ENCODE peak calls at places on chromosomes 6 and 20, in nine cellular contexts. W, U, M, Z, K, N, B, V and D are unnamed samples.

GRCh38 chr6:30556714-30556963 is 350 bp upstream of the GNL1 start:
- DNase-seq in W (peak; percentile 98), U (peak; percentile 81), M (no peak), Z (peak; percentile 96), K (peak; percentile 88), N (no peak), B (peak; percentile 95), V (peak; percentile 94), D (peak; percentile 87)

GRCh38 chr6:71139249-71139648 is 149.4 kb upstream of the OGFRL1 start:
- DNase-seq in W (no peak), U (no peak), M (no peak), Z (no peak), K (peak; percentile 73), N (no peak), B (no peak), V (no peak), D (no peak)

GRCh38 chr20:1809121-1809520 is 86.1 kb upstream of the SIRPA start:
- DNase-seq in W (no peak), U (no peak), M (peak; percentile 28), Z (no peak), K (peak; percentile 96), N (peak; percentile 53), B (no peak), V (no peak), D (no peak)

GRCh38 chr20:61609461-61609860 is 357.4 kb downstream of the CDH4 start:
- DNase-seq in W (no peak), U (no peak), M (no peak), Z (no peak), K (no peak), N (no peak), B (no peak), V (no peak), D (peak; percentile 53)

GRCh38 chr6:142014515-142014914 is 118.2 kb upstream of the GJE1 start:
- DNase-seq in W (no peak), U (no peak), M (peak; percentile 79), Z (no peak), K (peak; percentile 78), N (peak; percentile 87), B (no peak), V (no peak), D (no peak)

GRCh38 chr6:84836366-84836765 is 72.0 kb upstream of the TBX18 start:
- DNase-seq in W (no peak), U (no peak), M (no peak), Z (no peak), K (peak; percentile 96), N (no peak), B (no peak), V (no peak), D (no peak)

GRCh38 chr6:112773217-112773616 is 426.1 kb downstream of the RFPL4B start:
- DNase-seq in W (no peak), U (no peak), M (no peak), Z (no peak), K (no peak), N (no peak), B (no peak), V (no peak), D (no peak)

GRCh38 chr6:14728396-14729024 is 517.4 kb upstream of the JARID2 start:
- DNase-seq in W (no peak), U (no peak), M (no peak), Z (peak; percentile 81), K (peak; percentile 29), N (no peak), B (peak; percentile 85), V (peak; percentile 36), D (no peak)

GRCh38 chr6:37174196-37174514 is 4.2 kb downstream of the PIM1 start:
- DNase-seq in W (peak; percentile 11), U (no peak), M (no peak), Z (no peak), K (no peak), N (no peak), B (no peak), V (no peak), D (no peak)
- H3K4me3 ChIP-seq in W (peak overlapping the region; percentile 38), U (no peak overlapping the region), M (no peak overlapping the region), Z (peak overlapping the region; percentile 98), K (no peak overlapping the region), N (no peak overlapping the region), B (no peak overlapping the region), V (no peak overlapping the region), D (no peak overlapping the region)

GRCh38 chr6:117605169-117605826 is 3.0 kb upstream of the GOPC start:
- DNase-seq in W (peak; percentile 75), U (no peak), M (peak; percentile 78), Z (no peak), K (peak; percentile 54), N (peak; percentile 19), B (no peak), V (no peak), D (peak; percentile 51)

GRCh38 chr6:117602899-117603588 is 733 bp upstream of the GOPC start:
- DNase-seq in W (peak; percentile 3), U (no peak), M (no peak), Z (no peak), K (no peak), N (no peak), B (no peak), V (no peak), D (no peak)

GRCh38 chr6:117601811-117602150 is 530 bp downstream of the GOPC start:
- DNase-seq in W (peak; percentile 13), U (no peak), M (no peak), Z (no peak), K (peak; percentile 27), N (no peak), B (no peak), V (no peak), D (no peak)

GRCh38 chr6:117600008-117600743 is 2.1 kb downstream of the GOPC start:
- DNase-seq in W (no peak), U (no peak), M (peak; percentile 11), Z (no peak), K (no peak), N (no peak), B (no peak), V (no peak), D (no peak)

DNA sequence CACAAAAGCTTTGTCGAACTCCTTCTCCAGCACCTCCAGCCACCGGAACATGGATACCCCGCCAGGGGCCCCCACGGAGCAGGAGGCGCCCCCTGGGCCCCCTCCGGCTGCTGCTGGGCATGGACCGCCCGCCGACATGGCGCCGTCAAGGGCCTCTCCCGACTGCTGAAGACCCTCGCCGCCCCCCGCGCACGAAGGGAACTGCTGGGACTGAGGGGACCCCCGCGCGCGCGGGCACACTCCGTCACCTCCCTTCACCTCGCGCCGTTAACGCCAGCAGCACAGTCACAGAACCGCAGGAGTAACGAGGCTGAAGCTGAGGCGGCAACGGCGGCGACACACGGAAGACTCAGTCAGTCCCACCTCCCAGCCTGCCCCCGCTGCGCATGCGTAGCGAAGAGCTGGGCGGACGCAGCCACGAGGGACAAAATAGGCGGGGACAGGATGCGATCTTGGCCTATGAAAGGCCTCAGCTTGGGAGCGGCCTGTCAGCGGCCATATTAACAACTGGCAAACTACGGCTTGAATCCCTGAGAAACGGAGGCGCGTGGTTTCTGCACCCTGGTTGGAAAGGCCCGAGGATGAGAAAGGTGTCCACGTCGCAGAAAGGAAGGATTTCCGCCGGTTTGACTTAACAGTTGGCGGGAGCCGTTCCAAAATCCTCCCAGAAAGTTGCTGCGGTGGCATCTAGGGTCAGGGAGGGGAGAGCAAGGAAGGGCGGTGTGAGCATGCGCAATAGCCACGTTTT is at the start of gene GOPC:
- DNase-seq in W (peak; percentile 97), U (peak; percentile 95), M (peak; percentile 99), Z (peak; percentile 98), K (peak; percentile 98), N (peak; percentile 93), B (peak; percentile 98), V (peak; percentile 96), D (peak; percentile 96)
- TF ChIP-seq CTCF in W (peak; percentile 9), U (no peak), M (no peak), Z (no peak), K (no peak), N (peak; percentile 31), B (no peak), V (no peak), D (no peak)

GRCh38 chr20:63100926-63101699 is 94.3 kb upstream of the BHLHE23 start:
- DNase-seq in W (no peak), U (peak; percentile 8), M (no peak), Z (peak; percentile 52), K (no peak), N (no peak), B (peak; percentile 56), V (no peak), D (no peak)

GRCh38 chr20:63102720-63103375 is 96.1 kb upstream of the BHLHE23 start:
- DNase-seq in W (peak; percentile 76), U (peak; percentile 39), M (no peak), Z (peak; percentile 86), K (no peak), N (no peak), B (peak; percentile 81), V (no peak), D (peak; percentile 14)

GRCh38 chr20:63103402-63104311 is 96.9 kb upstream of the BHLHE23 start:
- DNase-seq in W (no peak), U (peak; percentile 5), M (no peak), Z (peak; percentile 73), K (no peak), N (no peak), B (no peak), V (no peak), D (no peak)

GRCh38 chr20:63100401-63100925 is 93.7 kb upstream of the BHLHE23 start:
- DNase-seq in W (no peak), U (peak; percentile 1), M (no peak), Z (peak; percentile 42), K (no peak), N (no peak), B (peak; percentile 51), V (no peak), D (no peak)

GRCh38 chr20:63101781-63102719 is 95.3 kb upstream of the BHLHE23 start:
- DNase-seq in W (peak; percentile 70), U (peak; percentile 36), M (peak; percentile 10), Z (peak; percentile 85), K (peak; percentile 32), N (no peak), B (peak; percentile 70), V (no peak), D (peak; percentile 18)
- H3K4me3 ChIP-seq in W (peak overlapping the region; percentile 68), U (peak overlapping the region; percentile 52), M (peak overlapping the region; percentile 55), Z (peak overlapping the region; percentile 80), K (peak overlapping the region; percentile 67), N (peak overlapping the region; percentile 57), B (peak overlapping the region; percentile 29), V (peak overlapping the region; percentile 52), D (peak overlapping the region; percentile 48)

GRCh38 chr6:166245148-166245547 is 63.0 kb downstream of the PRR18 start:
- DNase-seq in W (no peak), U (no peak), M (no peak), Z (no peak), K (no peak), N (no peak), B (no peak), V (no peak), D (no peak)

GRCh38 chr6:166242888-166243287 is 65.3 kb downstream of the PRR18 start:
- DNase-seq in W (no peak), U (no peak), M (no peak), Z (no peak), K (no peak), N (no peak), B (no peak), V (no peak), D (no peak)

GRCh38 chr6:166244353-166245045 is 63.7 kb downstream of the PRR18 start:
- DNase-seq in W (no peak), U (no peak), M (no peak), Z (no peak), K (no peak), N (no peak), B (no peak), V (no peak), D (no peak)

GRCh38 chr6:166240889-166241288 is 67.3 kb downstream of the PRR18 start:
- DNase-seq in W (peak; percentile 32), U (no peak), M (no peak), Z (no peak), K (no peak), N (no peak), B (no peak), V (no peak), D (no peak)

GRCh38 chr6:166241974-166242373 is 66.2 kb downstream of the PRR18 start:
- DNase-seq in W (no peak), U (no peak), M (no peak), Z (no peak), K (no peak), N (no peak), B (no peak), V (no peak), D (no peak)
- TF ChIP-seq CTCF in W (peak; percentile 42), U (no peak), M (no peak), Z (no peak), K (no peak), N (no peak), B (no peak), V (no peak), D (no peak)